ENCODE peak calls at places on chromosome 13, in eight cellular contexts. K is H1, C is tibial artery, D is A549, H is Peyer's patch, U is breast epithelium, W is testis, Y is neuronal stem cell. L is an unnamed sample. For H3K4me1, the result is how much of the 10 kb centered on the place peaks cover.

GRCh38 chr13:60654405-60654804 is 257.4 kb downstream of the TDRD3 start:
- DNase-seq in H (no peak), U (no peak), D (no peak), W (peak), K (no peak), Y (no peak), C (peak), L (no peak)

GRCh38 chr13:26927511-26927910 is 166.9 kb upstream of the GPR12 start:
- DNase-seq in C (no peak), Y (no peak), H (no peak), D (no peak), K (no peak), U (no peak), W (no peak), L (no peak)

GRCh38 chr13:46354143-46355087 is 32.6 kb downstream of the RUBCNL start:
- DNase-seq in C (no peak), H (no peak), U (no peak), Y (no peak), K (no peak), D (peak), W (no peak), L (no peak)

GRCh38 chr13:108220042-108220441 is 1.9 kb downstream of the ABHD13 start:
- DNase-seq in W (no peak), U (no peak), Y (no peak), K (no peak), H (peak), C (no peak), D (no peak), L (no peak)

GRCh38 chr13:74452881-74453280 is 318.7 kb upstream of the KLF12 start:
- DNase-seq in U (no peak), H (no peak), C (no peak), K (no peak), D (no peak), W (no peak), Y (no peak), L (no peak)

GRCh38 chr13:88071371-88071770 is 400.2 kb downstream of the SLITRK5 start:
- DNase-seq in U (no peak), K (no peak), H (no peak), D (no peak), W (no peak), Y (no peak), C (no peak), L (no peak)

GRCh38 chr13:75566658-75567057 is 17.1 kb downstream of the UCHL3 start:
- DNase-seq in C (no peak), U (no peak), Y (no peak), H (no peak), W (no peak), K (no peak), D (peak), L (no peak)

GRCh38 chr13:113531041-113531873 is 40.7 kb upstream of the DCUN1D2 start:
- DNase-seq in U (no peak), D (no peak), W (peak), Y (no peak), K (no peak), H (peak), C (no peak), L (no peak)

GRCh38 chr13:19763618-19764017 is 19.1 kb downstream of the PSPC1 start:
- DNase-seq in D (no peak), U (no peak), K (no peak), H (no peak), C (no peak), W (no peak), Y (no peak), L (no peak)

GRCh38 chr13:33287142-33287882 is 1.8 kb upstream of the STARD13 start:
- DNase-seq in K (no peak), U (no peak), C (no peak), H (no peak), D (no peak), Y (no peak), W (no peak), L (no peak)

GRCh38 chr13:42181381-42181953 is 90.5 kb upstream of the AKAP11 start:
- DNase-seq in C (no peak), W (no peak), D (no peak), K (no peak), H (no peak), U (no peak), Y (no peak), L (no peak)

GRCh38 chr13:114046447-114046846 is 72.6 kb upstream of the C13orf46 start:
- DNase-seq in H (no peak), K (no peak), U (no peak), C (no peak), D (no peak), W (no peak), Y (no peak), L (no peak)

GRCh38 chr13:101499406-101499805 is 46.9 kb downstream of the ITGBL1 start:
- DNase-seq in C (no peak), D (no peak), U (no peak), W (no peak), H (no peak), Y (no peak), K (no peak), L (no peak)

GRCh38 chr13:23790591-23791170 is 98.5 kb downstream of the MIPEP start:
- DNase-seq in K (no peak), W (no peak), C (no peak), Y (no peak), H (no peak), D (no peak), U (no peak), L (no peak)

GRCh38 chr13:22161871-22162270 is 491.0 kb downstream of the FGF9 start:
- DNase-seq in Y (no peak), D (no peak), C (no peak), W (no peak), U (no peak), K (no peak), H (no peak), L (no peak)

GRCh38 chr13:46735425-46735824 is 61.5 kb downstream of the ESD start:
- DNase-seq in C (no peak), D (no peak), U (no peak), Y (no peak), W (no peak), K (no peak), H (no peak), L (no peak)

GRCh38 chr13:43529796-43530195 is 257.0 kb downstream of the ENOX1 start:
- DNase-seq in C (no peak), K (no peak), H (no peak), U (no peak), W (no peak), D (no peak), Y (no peak), L (no peak)

GRCh38 chr13:36998624-36999041 is 507 bp downstream of the ALG5 start:
- DNase-seq in C (peak), W (peak), H (peak), Y (no peak), K (no peak), D (no peak), U (no peak), L (no peak)

GRCh38 chr13:74067818-74068217 is 66.4 kb downstream of the KLF12 start:
- DNase-seq in U (no peak), K (no peak), W (no peak), D (no peak), C (no peak), Y (no peak), H (no peak), L (no peak)

GRCh38 chr13:109666656-109667448 is 119.5 kb downstream of the IRS2 start:
- DNase-seq in Y (no peak), C (no peak), H (no peak), D (peak), K (no peak), W (no peak), U (no peak), L (no peak)

GRCh38 chr13:33286143-33286542 is 588 bp upstream of the STARD13 start:
- DNase-seq in H (no peak), W (peak), C (no peak), K (no peak), U (no peak), D (no peak), Y (no peak), L (no peak)

GRCh38 chr13:109207618-109208017 is 578.2 kb downstream of the MYO16 start:
- DNase-seq in D (no peak), C (no peak), Y (no peak), H (no peak), W (no peak), U (no peak), K (no peak), L (no peak)

GRCh38 chr13:21013682-21014038 is 47.7 kb downstream of the LATS2 start:
- DNase-seq in K (no peak), W (no peak), Y (no peak), D (no peak), H (no peak), U (no peak), C (peak), L (no peak)
- H3K4me1 ChIP-seq in K (under half), W (under half), Y (under half), D (half or more), H (under half), U (under half), C (half or more), L (under half)

DNA sequence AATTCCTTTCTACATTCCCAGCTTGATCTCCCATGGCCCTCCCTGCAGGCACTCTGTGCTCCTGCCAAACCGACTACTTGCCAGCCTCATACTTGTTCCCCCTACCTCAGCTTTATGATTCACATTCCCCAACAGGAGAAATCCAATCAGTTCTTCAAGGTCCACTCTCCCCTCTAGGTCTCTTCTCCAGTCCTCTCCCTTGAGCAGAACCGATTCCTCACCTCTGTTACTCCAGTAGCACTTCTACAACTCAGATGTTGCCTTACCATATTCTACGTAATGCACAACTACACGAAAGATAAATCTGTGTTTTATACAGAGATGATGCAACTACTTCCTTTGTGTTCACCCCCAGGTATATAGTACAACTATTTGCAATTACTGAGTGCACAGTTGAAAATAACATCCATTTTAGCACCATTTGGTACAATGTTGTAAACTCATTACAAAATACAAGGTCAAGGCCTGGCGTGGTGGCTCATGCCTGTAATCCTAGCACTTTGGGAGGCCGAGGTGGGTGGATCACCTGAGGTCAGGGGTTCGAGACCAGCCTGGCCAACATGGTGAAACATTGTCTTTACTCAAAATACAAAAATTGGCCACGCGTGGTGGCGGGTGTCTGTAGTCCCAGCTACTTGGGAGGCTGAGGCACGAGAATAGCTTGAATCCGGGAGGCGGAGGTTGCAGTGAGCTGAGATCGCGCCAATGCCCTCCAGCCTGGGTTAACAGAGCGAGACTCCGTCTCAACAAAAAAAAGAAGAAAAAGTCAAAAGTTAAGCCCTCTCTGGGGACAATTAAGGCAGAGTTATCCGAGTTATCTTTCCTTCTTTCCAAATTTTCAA is 2.9 kb upstream of the WBP4 start:
- DNase-seq in W (no peak), U (no peak), D (no peak), K (no peak), C (no peak), H (no peak), Y (no peak), L (no peak)
- H3K4me3 ChIP-seq in W (no peak), U (peak), D (peak), K (no peak), C (peak), H (no peak), Y (no peak), L (no peak)

GRCh38 chr13:30149248-30149647 is 158.1 kb downstream of the KATNAL1 start:
- DNase-seq in Y (no peak), W (no peak), H (no peak), U (no peak), D (no peak), C (no peak), K (no peak), L (no peak)
- H3K4me1 ChIP-seq in Y (under half), W (under half), H (under half), U (under half), D (under half), C (under half), K (under half), L (half or more)

GRCh38 chr13:71017607-71018006 is 849.4 kb downstream of the DACH1 start:
- DNase-seq in U (no peak), D (no peak), Y (no peak), K (no peak), C (no peak), W (no peak), H (no peak), L (no peak)

GRCh38 chr13:71018544-71018943 is 848.5 kb downstream of the DACH1 start:
- DNase-seq in H (no peak), U (no peak), K (no peak), Y (no peak), D (no peak), C (no peak), W (no peak), L (no peak)

GRCh38 chr13:71021810-71022422 is 845.1 kb downstream of the DACH1 start:
- DNase-seq in W (no peak), C (no peak), K (no peak), U (no peak), Y (no peak), H (no peak), D (no peak), L (no peak)
- H3K4me3 ChIP-seq in W (no peak), C (no peak), K (no peak), U (no peak), Y (no peak), H (no peak), D (no peak), L (no peak)

DNA sequence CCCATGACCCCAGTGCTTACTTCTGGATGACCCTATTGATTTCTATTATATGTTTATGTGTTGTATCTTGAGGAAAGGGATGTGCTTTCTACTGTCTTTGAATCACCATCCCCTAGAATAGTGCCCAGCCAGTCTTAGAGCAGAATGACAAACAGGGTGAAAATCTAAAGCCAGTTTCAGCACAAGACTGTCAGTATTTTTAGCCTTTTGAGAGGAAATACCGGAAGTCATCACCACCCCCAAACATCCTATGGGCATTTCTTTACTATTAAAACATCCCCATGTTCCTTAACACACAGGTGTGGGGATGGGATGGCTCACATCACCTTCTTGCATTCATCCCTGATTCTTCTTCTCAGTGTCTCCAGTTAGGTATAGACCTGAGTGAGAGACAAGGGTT is 52.1 kb upstream of the UBE2L5 start:
- DNase-seq in U (no peak), D (no peak), H (no peak), K (no peak), W (no peak), C (no peak), Y (no peak), L (no peak)
- H3K4me1 ChIP-seq in U (under half), D (under half), H (under half), K (under half), W (under half), C (under half), Y (under half), L (half or more)